ENCODE peak calls at places on chromosome 10, in ten cellular contexts. A, X, Q, F, S, E, C, K, D and M are unnamed samples.

GRCh38 chr10:84344560-84344959 is 16.2 kb downstream of the CCSER2 start:
- DNase-seq in A (no peak), X (no peak), Q (no peak), F (no peak), S (no peak), E (no peak), C (no peak), K (peak; percentile 22), D (no peak), M (no peak)

GRCh38 chr10:113059001-113059780 is 109.1 kb downstream of the TCF7L2 start:
- DNase-seq in A (no peak), X (no peak), Q (no peak), F (peak; percentile 85), S (peak; percentile 72), E (no peak), C (peak; percentile 71), K (no peak), D (peak; percentile 21), M (peak; percentile 86)

GRCh38 chr10:73206385-73206784 is 38.5 kb downstream of the FAM149B1 start:
- DNase-seq in A (no peak), X (no peak), Q (no peak), F (no peak), S (no peak), E (no peak), C (no peak), K (no peak), D (no peak), M (no peak)

GRCh38 chr10:125004571-125005311 is 62.8 kb downstream of the ZRANB1 start:
- DNase-seq in A (no peak), X (no peak), Q (no peak), F (no peak), S (no peak), E (no peak), C (no peak), K (no peak), D (peak; percentile 3), M (no peak)

GRCh38 chr10:49484501-49485230 is 54.3 kb downstream of the ERCC6 start:
- DNase-seq in A (no peak), X (no peak), Q (no peak), F (peak; percentile 58), S (no peak), E (no peak), C (peak; percentile 68), K (peak; percentile 72), D (no peak), M (peak; percentile 40)

GRCh38 chr10:121927361-121927840 is 430 bp downstream of the ATE1 start:
- DNase-seq in A (peak; percentile 24), X (peak; percentile 66), Q (peak; percentile 77), F (peak; percentile 69), S (no peak), E (peak; percentile 79), C (peak; percentile 43), K (peak; percentile 12), D (peak; percentile 68), M (peak; percentile 29)

GRCh38 chr10:24448351-24449009 is 239.5 kb downstream of the KIAA1217 start:
- DNase-seq in A (no peak), X (no peak), Q (no peak), F (peak; percentile 64), S (no peak), E (peak; percentile 52), C (peak; percentile 71), K (no peak), D (no peak), M (peak; percentile 57)

GRCh38 chr10:103053659-103054581 is 135.8 kb downstream of the CNNM2 start:
- DNase-seq in A (peak; percentile 67), X (peak; percentile 55), Q (peak; percentile 59), F (peak; percentile 71), S (peak; percentile 19), E (peak; percentile 63), C (peak; percentile 88), K (peak; percentile 88), D (peak; percentile 57), M (peak; percentile 87)

DNA sequence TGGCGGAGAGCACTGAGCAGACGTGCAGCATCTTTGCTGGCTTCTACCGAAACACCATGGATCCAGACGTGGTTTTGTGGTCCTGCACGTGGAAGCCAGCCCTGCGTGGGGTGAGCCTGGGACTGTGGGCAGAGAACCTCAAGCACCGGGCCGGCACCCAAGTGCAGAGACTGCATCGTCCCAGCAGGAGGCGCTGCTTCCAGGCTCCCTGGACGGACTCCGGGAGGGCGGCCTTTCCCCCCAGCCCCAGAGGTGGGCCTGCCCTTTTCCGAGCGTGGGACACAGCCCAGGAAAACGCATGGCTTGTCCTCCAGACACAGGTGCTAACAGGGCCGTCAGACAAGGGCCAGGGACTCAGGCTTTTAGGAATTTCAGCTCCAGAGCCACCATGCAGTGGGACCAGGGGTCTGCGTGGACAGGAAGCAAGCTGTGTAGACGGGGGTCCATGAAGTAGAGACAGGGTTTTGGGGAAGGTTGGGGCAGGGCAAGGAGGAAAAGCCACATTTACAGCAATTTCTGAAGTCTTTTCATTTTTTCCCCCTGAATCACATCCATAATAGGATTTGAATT is 303.9 kb downstream of the WDR37 start:
- DNase-seq in A (no peak), X (no peak), Q (no peak), F (no peak), S (no peak), E (no peak), C (no peak), K (no peak), D (no peak), M (no peak)
- TF ChIP-seq CTCF in A (no peak), X (no peak), Q (peak; percentile 26), F (no peak), S (peak; percentile 27), E (no peak), C (no peak), K (peak; percentile 18), D (no peak), M (no peak)

GRCh38 chr10:69335613-69336012 is 57.3 kb downstream of the HK1 start:
- DNase-seq in A (no peak), X (no peak), Q (no peak), F (no peak), S (no peak), E (no peak), C (no peak), K (no peak), D (no peak), M (no peak)
- H3K4me3 ChIP-seq in A (peak overlapping the region; percentile 31), X (no peak overlapping the region), Q (no peak overlapping the region), F (no peak overlapping the region), S (no peak overlapping the region), E (no peak overlapping the region), C (no peak overlapping the region), K (no peak overlapping the region), D (no peak overlapping the region), M (no peak overlapping the region)

GRCh38 chr10:116836902-116837513 is 12.3 kb upstream of the ENO4 start:
- DNase-seq in A (no peak), X (no peak), Q (no peak), F (peak; percentile 38), S (no peak), E (no peak), C (no peak), K (no peak), D (no peak), M (no peak)
- TF ChIP-seq CTCF in A (no peak), X (no peak), Q (no peak), F (no peak), S (peak; percentile 36), E (no peak), C (peak; percentile 40), K (peak; percentile 65), D (no peak), M (peak; percentile 12)

GRCh38 chr10:79982486-79982800 is 33.5 kb upstream of the SFTPD start:
- DNase-seq in A (no peak), X (no peak), Q (peak; percentile 6), F (peak; percentile 17), S (no peak), E (peak; percentile 57), C (no peak), K (no peak), D (no peak), M (no peak)
- H3K4me3 ChIP-seq in A (no peak overlapping the region), X (peak overlapping the region; percentile 79), Q (peak overlapping the region; percentile 86), F (no peak overlapping the region), S (peak overlapping the region; percentile 54), E (peak overlapping the region; percentile 54), C (peak overlapping the region; percentile 61), K (peak overlapping the region; percentile 17), D (no peak overlapping the region), M (peak overlapping the region; percentile 64)

GRCh38 chr10:89245802-89246201 is 5.8 kb downstream of the LIPA start:
- DNase-seq in A (no peak), X (no peak), Q (no peak), F (no peak), S (no peak), E (no peak), C (no peak), K (no peak), D (no peak), M (no peak)
- TF ChIP-seq CTCF in A (no peak), X (no peak), Q (no peak), F (no peak), S (no peak), E (no peak), C (no peak), K (no peak), D (no peak), M (peak; percentile 33)

GRCh38 chr10:110764378-110764777 is 107.3 kb upstream of the PDCD4 start:
- DNase-seq in A (no peak), X (no peak), Q (no peak), F (peak; percentile 15), S (no peak), E (peak; percentile 10), C (no peak), K (no peak), D (no peak), M (no peak)
- H3K4me3 ChIP-seq in A (no peak overlapping the region), X (peak overlapping the region; percentile 60), Q (no peak overlapping the region), F (no peak overlapping the region), S (no peak overlapping the region), E (no peak overlapping the region), C (no peak overlapping the region), K (no peak overlapping the region), D (no peak overlapping the region), M (no peak overlapping the region)

DNA sequence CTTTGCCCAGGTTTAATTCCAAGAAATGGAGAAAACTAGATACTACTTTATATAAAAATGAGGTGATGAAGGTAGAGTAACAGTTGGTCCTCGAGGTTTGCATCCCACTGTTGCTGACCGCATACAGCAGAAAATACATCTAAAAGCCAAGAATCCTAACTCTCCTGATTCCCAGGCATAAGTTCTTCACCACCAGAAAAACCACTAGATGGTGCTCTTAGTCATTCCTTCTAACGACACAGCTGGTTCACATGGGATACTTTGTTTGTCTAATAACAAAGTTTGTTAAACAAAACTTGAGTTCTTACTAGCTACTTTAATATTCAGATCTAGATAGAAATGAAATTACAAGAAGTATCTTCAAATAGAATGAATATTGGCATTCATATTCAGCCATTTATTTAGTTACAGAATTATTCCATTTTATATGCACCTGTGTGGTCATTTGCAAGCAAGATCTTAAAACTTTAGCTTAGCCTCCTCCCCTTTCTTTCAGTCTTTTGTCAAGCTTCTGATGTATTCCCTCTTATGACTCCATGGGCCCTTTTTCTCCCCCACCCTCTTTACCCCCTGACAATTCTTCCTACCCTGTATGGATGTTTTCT is 54.1 kb upstream of the CYP26C1 start:
- DNase-seq in A (no peak), X (no peak), Q (peak; percentile 13), F (peak; percentile 74), S (peak; percentile 59), E (peak; percentile 50), C (peak; percentile 75), K (peak; percentile 45), D (no peak), M (peak; percentile 67)
- TF ChIP-seq CTCF in A (no peak), X (peak; percentile 43), Q (peak; percentile 87), F (peak; percentile 71), S (peak; percentile 73), E (peak; percentile 72), C (peak; percentile 71), K (peak; percentile 67), D (peak; percentile 40), M (peak; percentile 87)

DNA sequence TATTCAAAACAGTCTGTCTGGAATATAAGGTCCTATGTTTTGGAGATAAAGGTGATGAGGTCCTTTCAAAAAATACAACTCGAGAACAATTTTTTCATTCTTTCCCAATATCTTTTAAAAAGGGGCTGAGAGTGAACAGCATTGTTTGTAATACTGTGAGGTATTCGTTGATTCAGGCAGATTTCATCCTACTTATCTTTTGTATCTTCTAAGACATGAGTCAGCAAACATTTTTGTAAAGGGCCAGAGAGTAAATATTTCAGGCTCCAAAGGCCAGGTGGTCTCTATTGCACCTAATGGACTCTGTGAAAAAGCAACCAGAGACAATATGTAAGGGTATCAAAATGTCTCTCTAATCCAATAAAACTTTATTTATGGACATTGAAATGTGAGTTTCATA is 8.1 kb upstream of the ANK3 start:
- DNase-seq in A (no peak), X (no peak), Q (no peak), F (no peak), S (no peak), E (no peak), C (peak; percentile 31), K (no peak), D (no peak), M (no peak)
- H3K4me3 ChIP-seq in A (no peak overlapping the region), X (no peak overlapping the region), Q (no peak overlapping the region), F (no peak overlapping the region), S (no peak overlapping the region), E (no peak overlapping the region), C (no peak overlapping the region), K (no peak overlapping the region), D (no peak overlapping the region), M (no peak overlapping the region)